ENCODE peak calls at places on chromosomes 11 and 22, in four cellular contexts. H, L, Q and J are unnamed samples.

GRCh38 chr11:20110908-20111669 is 49.2 kb downstream of the DBX1 start:
- DNase-seq in H (peak), L (peak), Q (no peak), J (no peak)

GRCh38 chr11:13596601-13597000 is 71.9 kb upstream of the FAR1 start:
- DNase-seq in H (no peak), L (no peak), Q (no peak), J (no peak)

GRCh38 chr11:100190395-100190794 is 496.7 kb upstream of the ARHGAP42 start:
- DNase-seq in H (no peak), L (no peak), Q (no peak), J (no peak)

GRCh38 chr11:94315664-94316063 is 11.3 kb downstream of the IZUMO1R start:
- DNase-seq in H (no peak), L (no peak), Q (no peak), J (no peak)

GRCh38 chr11:1670928-1671371 is 26.0 kb upstream of the KRTAP5-6 start:
- DNase-seq in H (no peak), L (no peak), Q (no peak), J (no peak)

GRCh38 chr11:10931761-10932700 is 74.2 kb upstream of the ZBED5 start:
- DNase-seq in H (no peak), L (no peak), Q (no peak), J (no peak)

GRCh38 chr11:59756496-59756840 is 1.3 kb downstream of the STX3 start:
- DNase-seq in H (no peak), L (no peak), Q (no peak), J (no peak)

GRCh38 chr11:2265396-2265795 is 5.0 kb downstream of the ASCL2 start:
- DNase-seq in H (no peak), L (peak), Q (no peak), J (no peak)

GRCh38 chr11:73350908-73351636 is 25.1 kb upstream of the RELT start:
- DNase-seq in H (peak), L (peak), Q (no peak), J (peak)

GRCh38 chr11:95093548-95093947 is 3.9 kb downstream of the ENDOD1 start:
- DNase-seq in H (no peak), L (no peak), Q (no peak), J (no peak)

GRCh38 chr11:16809901-16810668 is 71.6 kb downstream of the C11orf58 start:
- DNase-seq in H (no peak), L (no peak), Q (no peak), J (no peak)

GRCh38 chr11:26017322-26017860 is 314.5 kb upstream of the ANO3 start:
- DNase-seq in H (no peak), L (no peak), Q (no peak), J (no peak)

GRCh38 chr11:57640068-57640800 is 9.5 kb downstream of the YPEL4 start:
- DNase-seq in H (no peak), L (no peak), Q (no peak), J (no peak)

GRCh38 chr22:19178065-19178658 is 374 bp downstream of the SLC25A1 start:
- DNase-seq in H (no peak), L (peak), Q (no peak), J (peak)

GRCh38 chr11:7485136-7485853 is at the start of gene OLFML1:
- DNase-seq in H (no peak), L (no peak), Q (no peak), J (no peak)

GRCh38 chr11:64210301-64211020 is 3.9 kb downstream of the FERMT3 start:
- DNase-seq in H (no peak), L (no peak), Q (no peak), J (no peak)

GRCh38 chr11:119843760-119844330 is 114.8 kb upstream of the NECTIN1 start:
- DNase-seq in H (no peak), L (no peak), Q (no peak), J (no peak)

GRCh38 chr22:36863281-36863680 is 2.5 kb downstream of the NCF4 start:
- DNase-seq in H (no peak), L (no peak), Q (no peak), J (no peak)

GRCh38 chr11:94786264-94787126 is 18.3 kb downstream of the AMOTL1 start:
- DNase-seq in H (peak), L (no peak), Q (no peak), J (no peak)

DNA sequence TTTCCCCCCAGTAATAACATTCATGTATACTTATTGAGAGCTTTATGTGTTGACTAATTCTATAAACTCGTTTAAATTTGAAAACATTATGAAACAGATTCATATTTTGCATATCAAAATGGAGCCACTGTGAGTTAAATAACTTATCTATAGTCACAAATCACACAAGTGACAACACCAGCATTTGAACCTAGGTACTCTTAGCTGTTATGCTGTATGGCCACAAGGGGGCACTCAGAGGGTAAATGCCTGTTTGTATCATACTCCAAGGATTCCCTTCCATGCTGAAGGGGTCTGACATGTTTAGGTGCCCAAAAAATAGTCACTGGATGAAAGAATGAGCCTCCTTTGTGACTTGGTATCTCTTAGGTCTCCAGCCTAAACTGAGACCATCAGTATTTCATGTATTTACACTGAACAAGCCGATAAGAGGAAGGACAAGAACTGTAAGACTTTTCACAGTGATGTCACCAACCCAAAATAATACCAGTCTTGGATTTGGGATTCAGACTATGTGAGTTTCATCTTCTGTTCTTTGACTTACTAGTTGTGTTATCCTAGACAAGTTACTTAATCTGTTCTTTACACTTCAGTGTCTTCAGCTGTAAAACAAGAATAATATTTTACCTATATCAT is 12.2 kb upstream of the OR52D1 start:
- DNase-seq in H (peak), L (peak), Q (no peak), J (peak)
- TF ChIP-seq CTCF in H (peak), L (peak), Q (no peak), J (peak)

DNA sequence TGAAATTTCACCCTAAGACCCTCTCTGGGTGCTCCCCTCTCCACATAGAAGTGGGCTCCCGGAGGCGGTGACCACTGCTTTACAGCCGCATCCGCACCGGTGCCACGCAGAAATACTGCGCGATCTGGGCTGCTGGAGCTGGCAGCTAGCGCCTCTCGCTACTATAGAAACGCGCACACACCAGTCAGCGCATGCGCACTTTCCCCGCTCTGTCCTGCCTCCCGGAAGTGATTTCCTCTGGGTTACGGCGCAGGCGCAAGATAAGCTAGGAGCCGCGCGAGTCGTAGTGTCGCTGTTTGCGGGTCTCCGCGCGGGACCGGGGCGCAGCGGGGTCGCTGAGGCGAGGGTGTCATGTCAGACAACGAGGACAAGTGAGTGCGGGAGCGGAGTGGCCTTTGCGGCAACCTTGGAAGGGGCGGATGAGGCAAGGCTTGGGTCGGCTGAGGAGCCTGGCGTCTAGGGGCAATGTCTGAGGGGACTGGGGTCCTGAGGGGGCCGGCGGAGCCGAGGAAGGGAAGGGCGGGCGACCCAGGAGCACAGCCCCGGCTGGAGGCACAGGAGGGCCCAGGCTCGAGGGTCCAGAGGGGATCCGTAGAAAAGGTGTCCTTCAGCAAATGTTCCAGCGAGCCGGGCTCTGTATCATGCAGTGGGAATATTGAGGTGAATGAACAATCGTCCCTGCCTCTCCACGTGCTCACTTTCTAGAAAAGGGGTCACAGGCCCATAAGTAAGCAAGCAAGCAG is at the start of the genes C22orf23 and POLR2F:
- DNase-seq in H (peak), L (peak), Q (peak), J (peak)
- TF ChIP-seq POLR2AphosphoS5 in H (peak), L (peak), Q (peak), J (peak)

GRCh38 chr11:88303037-88303436 is 34.5 kb downstream of the CTSC start:
- DNase-seq in H (no peak), L (no peak), Q (no peak), J (no peak)
- TF ChIP-seq EP300 in H (no peak), L (no peak), Q (no peak), J (no peak)

GRCh38 chr11:35126000-35126878 is 12.7 kb upstream of the CD44 start:
- DNase-seq in H (no peak), L (no peak), Q (no peak), J (no peak)
- TF ChIP-seq CTCF in H (no peak), L (no peak), Q (no peak), J (no peak)

GRCh38 chr11:102267602-102268001 is 49.7 kb upstream of the BIRC3 start:
- DNase-seq in H (peak), L (no peak), Q (no peak), J (no peak)

GRCh38 chr11:102266111-102266510 is 51.2 kb upstream of the BIRC3 start:
- DNase-seq in H (no peak), L (no peak), Q (no peak), J (no peak)

GRCh38 chr11:102269927-102270326 is 47.4 kb upstream of the BIRC3 start:
- DNase-seq in H (no peak), L (no peak), Q (no peak), J (no peak)

GRCh38 chr11:102268985-102269470 is 48.3 kb upstream of the BIRC3 start:
- DNase-seq in H (no peak), L (no peak), Q (no peak), J (no peak)

GRCh38 chr11:102268083-102268984 is 49.0 kb upstream of the BIRC3 start:
- DNase-seq in H (peak), L (peak), Q (peak), J (peak)
- TF ChIP-seq POLR2AphosphoS5 in H (no peak), L (peak), Q (no peak), J (peak)

GRCh38 chr11:352456-353180 is 16.7 kb upstream of the B4GALNT4 start:
- DNase-seq in H (no peak), L (no peak), Q (no peak), J (no peak)

GRCh38 chr11:355581-356458 is 13.5 kb upstream of the B4GALNT4 start:
- DNase-seq in H (peak), L (peak), Q (peak), J (peak)

GRCh38 chr11:350723-351255 is 18.5 kb upstream of the B4GALNT4 start:
- DNase-seq in H (peak), L (no peak), Q (no peak), J (no peak)

GRCh38 chr11:351411-351810 is 17.9 kb upstream of the B4GALNT4 start:
- DNase-seq in H (no peak), L (no peak), Q (no peak), J (no peak)

DNA sequence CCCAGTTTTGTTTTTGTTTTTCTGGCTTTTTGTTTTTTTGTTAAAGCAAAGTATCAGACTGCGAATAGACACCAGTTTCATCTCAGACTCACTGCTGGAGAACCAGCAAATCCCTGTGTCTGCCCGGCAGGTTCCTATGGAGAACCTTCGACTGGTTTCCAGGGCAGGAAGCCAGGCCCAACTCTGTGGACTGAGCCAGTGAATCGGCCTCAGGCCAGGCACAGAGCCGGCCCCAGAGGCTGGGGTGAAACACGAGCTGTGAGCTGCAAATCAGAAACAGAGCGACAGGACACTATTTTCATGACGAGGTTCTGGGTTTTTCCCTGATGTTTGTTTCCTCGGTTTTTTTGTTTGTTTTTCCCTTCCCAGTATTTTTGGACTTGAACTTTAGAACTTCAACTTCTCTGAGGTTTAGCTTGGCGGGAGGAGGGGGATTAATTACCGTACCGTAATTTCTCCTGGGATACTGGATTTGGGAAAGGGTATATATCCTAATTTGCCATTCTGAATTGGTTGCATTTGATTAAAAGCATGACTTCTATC is 15.9 kb upstream of the B4GALNT4 start:
- DNase-seq in H (peak), L (peak), Q (no peak), J (peak)
- TF ChIP-seq EP300 in H (no peak), L (no peak), Q (no peak), J (no peak)

DNA sequence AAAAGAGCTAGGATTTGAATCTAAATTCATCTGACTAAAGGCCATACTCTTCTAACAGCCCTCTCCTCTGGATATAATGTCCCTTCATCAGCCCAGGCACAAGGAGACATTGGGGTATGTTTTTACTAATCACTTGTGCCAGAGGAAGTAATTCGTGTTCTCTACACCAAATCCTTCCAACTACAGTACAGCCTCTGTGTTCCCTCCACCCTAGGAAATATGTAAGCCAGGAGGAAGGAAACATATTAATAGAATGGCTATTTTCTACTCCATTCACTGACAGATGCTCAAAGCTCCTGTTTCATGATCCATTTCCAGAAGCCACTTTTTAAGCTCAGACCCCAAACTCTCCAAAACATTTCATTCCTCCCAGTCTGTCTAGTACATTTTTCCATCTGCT is 12.0 kb upstream of the UBQLNL start:
- DNase-seq in H (no peak), L (no peak), Q (no peak), J (no peak)
- TF ChIP-seq CTCF in H (no peak), L (no peak), Q (no peak), J (no peak)

DNA sequence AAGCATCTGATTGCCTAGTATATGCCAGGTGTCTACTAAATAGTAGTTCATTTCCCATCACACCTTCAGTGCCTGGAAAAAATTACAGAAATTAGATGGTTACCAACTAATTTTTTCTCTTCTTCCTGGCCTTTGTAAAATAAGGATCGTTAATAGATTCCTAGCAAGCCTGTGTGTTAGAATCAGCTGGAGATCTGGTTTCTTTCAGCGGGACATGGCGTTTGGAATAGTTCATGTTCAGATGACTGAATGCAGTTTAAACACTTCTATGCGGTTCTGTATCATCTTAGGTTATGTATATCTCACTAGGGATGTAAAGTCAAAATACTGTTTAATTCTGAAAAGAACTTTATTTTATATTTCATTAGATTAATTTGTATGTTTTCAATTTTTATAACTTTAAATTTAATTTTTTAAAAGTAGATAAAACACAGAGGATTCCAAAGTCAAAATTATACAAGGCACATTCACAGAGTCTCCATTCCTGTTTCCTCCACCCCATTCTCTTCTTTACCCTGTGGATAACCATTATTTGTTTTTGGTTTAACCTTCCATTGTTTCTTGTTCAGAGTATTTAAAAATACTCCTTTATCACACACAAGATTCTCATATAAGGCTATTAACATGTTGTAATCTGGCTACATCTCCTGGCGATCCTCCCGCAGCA is 132.8 kb downstream of the ATXN10 start:
- DNase-seq in H (no peak), L (no peak), Q (no peak), J (no peak)
- TF ChIP-seq POLR2AphosphoS5 in H (no peak), L (no peak), Q (no peak), J (no peak)

GRCh38 chr11:83721286-83721685 is 435.1 kb upstream of the CCDC90B start:
- DNase-seq in H (no peak), L (no peak), Q (no peak), J (no peak)
- TF ChIP-seq EP300 in H (no peak), L (no peak), Q (no peak), J (no peak)

GRCh38 chr22:17140826-17141771 is 18.0 kb downstream of the HDHD5 start:
- DNase-seq in H (no peak), L (no peak), Q (no peak), J (no peak)
- TF ChIP-seq CTCF in H (no peak), L (no peak), Q (no peak), J (no peak)